ENCODE peak calls at places on chromosomes 11 and 22, in five cellular contexts. One of them, this sample, is unnamed.

GRCh38 chr11:79273781-79274180 is 167.0 kb downstream of the TENM4 start:
- DNase-seq in psoas muscle: no peak
- DNase-seq in stomach: no peak
- DNase-seq in left ventricle myocardium inferior: no peak
- DNase-seq in aorta: no peak
- DNase-seq in this sample: peak; percentile 16

GRCh38 chr22:48581821-48582469 is 1245.7 kb downstream of the BRD1 start:
- DNase-seq in psoas muscle: no peak
- DNase-seq in stomach: no peak
- DNase-seq in left ventricle myocardium inferior: no peak
- DNase-seq in aorta: peak; percentile 29
- DNase-seq in this sample: no peak

GRCh38 chr22:50498322-50498861 is 9.1 kb downstream of the LMF2 start:
- DNase-seq in psoas muscle: no peak
- DNase-seq in stomach: peak; percentile 83
- DNase-seq in left ventricle myocardium inferior: no peak
- DNase-seq in aorta: no peak
- DNase-seq in this sample: peak; percentile 90

GRCh38 chr11:76857776-76858461 is 2.8 kb upstream of the ACER3 start:
- DNase-seq in psoas muscle: no peak
- DNase-seq in stomach: no peak
- DNase-seq in left ventricle myocardium inferior: no peak
- DNase-seq in aorta: no peak
- DNase-seq in this sample: no peak

GRCh38 chr11:4083198-4083597 is 11.4 kb upstream of the RRM1 start:
- DNase-seq in psoas muscle: no peak
- DNase-seq in stomach: no peak
- DNase-seq in left ventricle myocardium inferior: no peak
- DNase-seq in aorta: no peak
- DNase-seq in this sample: no peak

GRCh38 chr11:2507212-2507901 is 62.5 kb downstream of the KCNQ1 start:
- DNase-seq in psoas muscle: no peak
- DNase-seq in stomach: no peak
- DNase-seq in left ventricle myocardium inferior: no peak
- DNase-seq in aorta: no peak
- DNase-seq in this sample: peak; percentile 10

GRCh38 chr11:73340164-73340563 is 32.1 kb downstream of the ARHGEF17 start:
- DNase-seq in psoas muscle: no peak
- DNase-seq in stomach: no peak
- DNase-seq in left ventricle myocardium inferior: no peak
- DNase-seq in aorta: no peak
- DNase-seq in this sample: no peak

GRCh38 chr22:41028841-41029240 is 63.6 kb upstream of the EP300 start:
- DNase-seq in psoas muscle: no peak
- DNase-seq in stomach: no peak
- DNase-seq in left ventricle myocardium inferior: no peak
- DNase-seq in aorta: no peak
- DNase-seq in this sample: no peak

GRCh38 chr11:134468081-134468668 is 56.1 kb upstream of the B3GAT1 start:
- DNase-seq in psoas muscle: no peak
- DNase-seq in stomach: no peak
- DNase-seq in left ventricle myocardium inferior: no peak
- DNase-seq in aorta: no peak
- DNase-seq in this sample: no peak

GRCh38 chr11:118522571-118523072 is 4.7 kb upstream of the TTC36 start:
- DNase-seq in psoas muscle: no peak
- DNase-seq in stomach: no peak
- DNase-seq in left ventricle myocardium inferior: no peak
- DNase-seq in aorta: no peak
- DNase-seq in this sample: peak; percentile 71

GRCh38 chr11:116984589-116984988 is 113.6 kb downstream of the SIK3 start:
- DNase-seq in psoas muscle: no peak
- DNase-seq in stomach: no peak
- DNase-seq in left ventricle myocardium inferior: no peak
- DNase-seq in aorta: no peak
- DNase-seq in this sample: no peak

GRCh38 chr22:23408321-23408720 is 171.8 kb downstream of the IGLL1 start:
- DNase-seq in psoas muscle: no peak
- DNase-seq in stomach: no peak
- DNase-seq in left ventricle myocardium inferior: no peak
- DNase-seq in aorta: no peak
- DNase-seq in this sample: no peak

GRCh38 chr11:30487200-30487898 is 98.8 kb downstream of the MPPED2 start:
- DNase-seq in psoas muscle: peak; percentile 15
- DNase-seq in stomach: no peak
- DNase-seq in left ventricle myocardium inferior: peak; percentile 20
- DNase-seq in aorta: peak; percentile 61
- DNase-seq in this sample: no peak

GRCh38 chr11:68667511-68668253 is 16.7 kb upstream of the GAL start:
- DNase-seq in psoas muscle: no peak
- DNase-seq in stomach: no peak
- DNase-seq in left ventricle myocardium inferior: no peak
- DNase-seq in aorta: no peak
- DNase-seq in this sample: peak; percentile 57

GRCh38 chr11:70948855-70949551 is 303.4 kb downstream of the SHANK2 start:
- DNase-seq in psoas muscle: no peak
- DNase-seq in stomach: peak; percentile 74
- DNase-seq in left ventricle myocardium inferior: no peak
- DNase-seq in aorta: no peak
- DNase-seq in this sample: peak; percentile 67

GRCh38 chr11:74507582-74507981 is 14.1 kb upstream of the LIPT2 start:
- DNase-seq in psoas muscle: no peak
- DNase-seq in stomach: no peak
- DNase-seq in left ventricle myocardium inferior: no peak
- DNase-seq in aorta: no peak
- DNase-seq in this sample: no peak

GRCh38 chr11:79546366-79546765 is 105.5 kb upstream of the TENM4 start:
- DNase-seq in psoas muscle: no peak
- DNase-seq in stomach: no peak
- DNase-seq in left ventricle myocardium inferior: no peak
- DNase-seq in aorta: no peak
- DNase-seq in this sample: no peak

GRCh38 chr11:115739121-115739520 is 234.9 kb upstream of the CADM1 start:
- DNase-seq in psoas muscle: no peak
- DNase-seq in stomach: no peak
- DNase-seq in left ventricle myocardium inferior: no peak
- DNase-seq in aorta: no peak
- DNase-seq in this sample: no peak

GRCh38 chr11:115581871-115582639 is 77.8 kb upstream of the CADM1 start:
- DNase-seq in psoas muscle: no peak
- DNase-seq in stomach: no peak
- DNase-seq in left ventricle myocardium inferior: no peak
- DNase-seq in aorta: no peak
- DNase-seq in this sample: peak; percentile 72

GRCh38 chr11:2577071-2578005 is 122.5 kb downstream of the KCNQ1OT1 start:
- DNase-seq in psoas muscle: peak; percentile 8
- DNase-seq in stomach: no peak
- DNase-seq in left ventricle myocardium inferior: peak; percentile 11
- DNase-seq in aorta: peak; percentile 48
- DNase-seq in this sample: no peak

GRCh38 chr11:38323961-38324761 is 1726.1 kb upstream of the RAG2 start:
- DNase-seq in psoas muscle: no peak
- DNase-seq in stomach: no peak
- DNase-seq in left ventricle myocardium inferior: no peak
- DNase-seq in aorta: no peak
- DNase-seq in this sample: no peak

GRCh38 chr11:6755303-6755952 is 16.3 kb downstream of the OR2AG2 start:
- DNase-seq in psoas muscle: no peak
- DNase-seq in stomach: peak; percentile 27
- DNase-seq in left ventricle myocardium inferior: no peak
- DNase-seq in aorta: no peak
- DNase-seq in this sample: peak; percentile 39

GRCh38 chr11:3049430-3050243 is 7.6 kb downstream of the CARS1 start:
- DNase-seq in psoas muscle: peak; percentile 88
- DNase-seq in stomach: peak; percentile 76
- DNase-seq in left ventricle myocardium inferior: peak; percentile 55
- DNase-seq in aorta: peak; percentile 93
- DNase-seq in this sample: no peak

DNA sequence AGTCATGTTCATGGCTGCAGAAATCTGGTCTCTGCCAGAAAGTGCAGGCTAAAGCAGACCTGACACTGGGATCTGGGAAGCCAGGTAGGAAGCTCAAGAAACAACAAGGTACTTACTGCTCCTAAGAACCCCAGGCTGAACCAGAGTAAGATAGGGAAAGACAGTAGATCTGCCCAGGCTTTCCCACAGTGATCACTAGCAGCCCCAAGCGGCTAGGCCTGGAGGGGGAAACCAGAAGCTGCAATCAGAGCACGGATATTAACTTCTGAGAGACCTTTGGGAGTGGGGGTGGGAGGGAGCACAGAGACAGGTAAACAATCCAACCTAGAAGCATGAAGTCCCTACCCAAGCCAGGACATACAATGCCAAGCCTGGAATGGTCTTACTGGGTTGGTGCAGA is 135.2 kb upstream of the C11orf58 start:
- DNase-seq in psoas muscle: no peak
- DNase-seq in stomach: no peak
- DNase-seq in left ventricle myocardium inferior: no peak
- DNase-seq in aorta: no peak
- DNase-seq in this sample: peak; percentile 34
- H3K27me3 ChIP-seq in psoas muscle: no peaks in the 10 kb centered on the region
- H3K27me3 ChIP-seq in stomach: peaks cover 55% of the 10 kb centered on the region
- H3K27me3 ChIP-seq in left ventricle myocardium inferior: peaks cover 35% of the 10 kb centered on the region
- H3K27me3 ChIP-seq in aorta: no peaks in the 10 kb centered on the region
- H3K27me3 ChIP-seq in this sample: peaks cover 84% of the 10 kb centered on the region

GRCh38 chr11:637333-637592 is 194 bp downstream of the DRD4 start:
- DNase-seq in psoas muscle: no peak
- DNase-seq in stomach: no peak
- DNase-seq in left ventricle myocardium inferior: no peak
- DNase-seq in aorta: no peak
- DNase-seq in this sample: no peak
- H3K4me3 ChIP-seq in psoas muscle: peak overlapping the region; percentile 44
- H3K4me3 ChIP-seq in stomach: peak overlapping the region; percentile 39
- H3K4me3 ChIP-seq in left ventricle myocardium inferior: peak overlapping the region; percentile 51
- H3K4me3 ChIP-seq in aorta: peak overlapping the region; percentile 1
- H3K4me3 ChIP-seq in this sample: peak overlapping the region; percentile 39

GRCh38 chr11:67281552-67282150 is 7.5 kb upstream of the ANKRD13D start:
- DNase-seq in psoas muscle: peak; percentile 6
- DNase-seq in stomach: no peak
- DNase-seq in left ventricle myocardium inferior: no peak
- DNase-seq in aorta: peak; percentile 46
- DNase-seq in this sample: no peak
- H3K36me3 ChIP-seq in psoas muscle: peaks cover 83% of the 10 kb centered on the region
- H3K36me3 ChIP-seq in stomach: peaks cover 82% of the 10 kb centered on the region
- H3K36me3 ChIP-seq in left ventricle myocardium inferior: peaks cover 84% of the 10 kb centered on the region
- H3K36me3 ChIP-seq in aorta: peaks cover 14% of the 10 kb centered on the region
- H3K36me3 ChIP-seq in this sample: peaks cover 22% of the 10 kb centered on the region

GRCh38 chr11:33867566-33867965 is 24.3 kb downstream of the LMO2 start:
- DNase-seq in psoas muscle: no peak
- DNase-seq in stomach: no peak
- DNase-seq in left ventricle myocardium inferior: no peak
- DNase-seq in aorta: no peak
- DNase-seq in this sample: no peak

GRCh38 chr11:33861911-33862310 is 30.0 kb downstream of the LMO2 start:
- DNase-seq in psoas muscle: no peak
- DNase-seq in stomach: no peak
- DNase-seq in left ventricle myocardium inferior: no peak
- DNase-seq in aorta: no peak
- DNase-seq in this sample: no peak

GRCh38 chr11:33863418-33864172 is 28.3 kb downstream of the LMO2 start:
- DNase-seq in psoas muscle: no peak
- DNase-seq in stomach: no peak
- DNase-seq in left ventricle myocardium inferior: no peak
- DNase-seq in aorta: no peak
- DNase-seq in this sample: no peak

GRCh38 chr11:33861366-33861765 is 30.5 kb downstream of the LMO2 start:
- DNase-seq in psoas muscle: no peak
- DNase-seq in stomach: no peak
- DNase-seq in left ventricle myocardium inferior: no peak
- DNase-seq in aorta: no peak
- DNase-seq in this sample: no peak

DNA sequence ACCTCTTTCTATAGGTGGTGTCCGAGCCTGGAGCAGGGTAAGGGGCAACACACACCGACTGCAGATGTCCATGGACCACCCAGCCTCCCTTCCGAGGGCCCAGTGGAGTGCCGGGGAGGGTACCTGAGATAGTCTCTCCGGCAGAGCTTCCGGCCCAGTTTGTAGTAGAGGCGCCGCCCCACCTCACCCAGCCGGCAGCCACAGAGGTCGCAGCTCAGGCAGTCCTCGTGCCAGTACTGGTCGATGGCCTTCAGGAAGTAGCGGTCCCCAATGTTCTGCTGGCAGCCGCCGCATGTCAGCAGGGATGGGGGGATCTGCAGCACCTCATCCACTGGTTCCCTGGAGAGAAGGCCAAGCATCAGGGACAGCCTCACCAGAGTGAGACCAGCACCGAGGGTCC is 27.4 kb downstream of the LMO2 start:
- DNase-seq in psoas muscle: no peak
- DNase-seq in stomach: no peak
- DNase-seq in left ventricle myocardium inferior: no peak
- DNase-seq in aorta: no peak
- DNase-seq in this sample: no peak
- H3K27me3 ChIP-seq in psoas muscle: no peaks in the 10 kb centered on the region
- H3K27me3 ChIP-seq in stomach: peaks cover 48% of the 10 kb centered on the region
- H3K27me3 ChIP-seq in left ventricle myocardium inferior: peaks cover 29% of the 10 kb centered on the region
- H3K27me3 ChIP-seq in aorta: no peaks in the 10 kb centered on the region
- H3K27me3 ChIP-seq in this sample: peaks cover 29% of the 10 kb centered on the region

This sample was measured in H7.